ENCODE peak calls at places on chromosome 6, in seven cellular contexts. W, A, L, T, Q, Y and G are unnamed samples.

GRCh38 chr6:30687659-30688431 is 1.4 kb upstream of the PPP1R18 start:
- DNase-seq in W (no peak), A (peak; percentile 77), L (no peak), T (no peak), Q (no peak), Y (peak; percentile 46), G (peak; percentile 55)

GRCh38 chr6:110217255-110217654 is 37.0 kb downstream of the CDC40 start:
- DNase-seq in W (no peak), A (peak; percentile 32), L (no peak), T (no peak), Q (no peak), Y (no peak), G (peak; percentile 61)

GRCh38 chr6:6771224-6771915 is 182.8 kb downstream of the LY86 start:
- DNase-seq in W (no peak), A (no peak), L (no peak), T (no peak), Q (no peak), Y (no peak), G (no peak)

GRCh38 chr6:4402477-4402976 is 267.2 kb upstream of the ECI2 start:
- DNase-seq in W (no peak), A (peak; percentile 77), L (no peak), T (no peak), Q (no peak), Y (no peak), G (peak; percentile 89)

GRCh38 chr6:127941228-127941627 is 40.4 kb upstream of the THEMIS start:
- DNase-seq in W (no peak), A (no peak), L (no peak), T (no peak), Q (no peak), Y (no peak), G (no peak)

GRCh38 chr6:134240664-134241431 is 77.1 kb downstream of the SGK1 start:
- DNase-seq in W (no peak), A (no peak), L (peak; percentile 68), T (no peak), Q (no peak), Y (no peak), G (no peak)

GRCh38 chr6:34723203-34723602 is 26.6 kb upstream of the ILRUN start:
- DNase-seq in W (no peak), A (peak; percentile 24), L (no peak), T (no peak), Q (no peak), Y (no peak), G (peak; percentile 35)

GRCh38 chr6:137309078-137309762 is 90.0 kb upstream of the IFNGR1 start:
- DNase-seq in W (no peak), A (peak; percentile 32), L (no peak), T (no peak), Q (peak; percentile 68), Y (peak; percentile 33), G (peak; percentile 61)

GRCh38 chr6:5764401-5764955 is 242.2 kb downstream of the NRN1 start:
- DNase-seq in W (no peak), A (peak; percentile 4), L (no peak), T (no peak), Q (peak; percentile 93), Y (no peak), G (peak; percentile 49)

GRCh38 chr6:72619883-72620696 is 1.8 kb upstream of the KCNQ5 start:
- DNase-seq in W (no peak), A (peak; percentile 62), L (peak; percentile 34), T (peak; percentile 86), Q (no peak), Y (peak; percentile 36), G (peak; percentile 56)

GRCh38 chr6:163324326-163324927 is 90.1 kb upstream of the QKI start:
- DNase-seq in W (no peak), A (no peak), L (no peak), T (no peak), Q (no peak), Y (no peak), G (no peak)

GRCh38 chr6:76771076-76771634 is 692.1 kb downstream of the HTR1B start:
- DNase-seq in W (no peak), A (no peak), L (no peak), T (no peak), Q (no peak), Y (no peak), G (no peak)

GRCh38 chr6:169319561-169319960 is 65.9 kb upstream of the THBS2 start:
- DNase-seq in W (no peak), A (no peak), L (no peak), T (no peak), Q (no peak), Y (no peak), G (no peak)

GRCh38 chr6:113651120-113651519 is 206.0 kb upstream of the MARCKS start:
- DNase-seq in W (no peak), A (no peak), L (no peak), T (no peak), Q (no peak), Y (no peak), G (peak; percentile 14)

GRCh38 chr6:119431799-119432198 is 82.2 kb upstream of the MAN1A1 start:
- DNase-seq in W (no peak), A (no peak), L (no peak), T (no peak), Q (no peak), Y (no peak), G (no peak)

GRCh38 chr6:31401403-31401802 is 2.0 kb upstream of the MICA start:
- DNase-seq in W (no peak), A (peak; percentile 81), L (no peak), T (no peak), Q (no peak), Y (no peak), G (peak; percentile 92)

GRCh38 chr6:36196049-36196879 is at the start of gene BRPF3:
- DNase-seq in W (peak; percentile 24), A (peak; percentile 90), L (peak; percentile 68), T (peak; percentile 75), Q (peak; percentile 67), Y (peak; percentile 80), G (peak; percentile 79)

GRCh38 chr6:70956451-70957283 is at the start of gene B3GAT2:
- DNase-seq in W (no peak), A (peak; percentile 41), L (no peak), T (no peak), Q (peak; percentile 60), Y (peak; percentile 60), G (peak; percentile 36)

GRCh38 chr6:144768676-144769599 is 483.8 kb downstream of the UTRN start:
- DNase-seq in W (no peak), A (peak; percentile 8), L (no peak), T (no peak), Q (no peak), Y (no peak), G (no peak)

GRCh38 chr6:18400831-18401446 is 13.8 kb downstream of the RNF144B start:
- DNase-seq in W (no peak), A (peak; percentile 59), L (no peak), T (no peak), Q (no peak), Y (no peak), G (peak; percentile 68)

GRCh38 chr6:11672261-11672660 is 106.3 kb downstream of the ADTRP start:
- DNase-seq in W (no peak), A (peak; percentile 39), L (no peak), T (no peak), Q (no peak), Y (no peak), G (peak; percentile 57)

GRCh38 chr6:166330612-166331011 is 11.7 kb downstream of the SFT2D1 start:
- DNase-seq in W (no peak), A (peak; percentile 4), L (no peak), T (peak; percentile 52), Q (no peak), Y (peak; percentile 90), G (no peak)

GRCh38 chr6:156563710-156564109 is 213.5 kb upstream of the ARID1B start:
- DNase-seq in W (peak; percentile 86), A (no peak), L (no peak), T (no peak), Q (no peak), Y (no peak), G (no peak)

GRCh38 chr6:78623567-78623966 is 243.8 kb upstream of the IRAK1BP1 start:
- DNase-seq in W (no peak), A (no peak), L (no peak), T (no peak), Q (no peak), Y (no peak), G (no peak)